ENCODE peak calls at places on chromosomes 12 and 14, in five cellular contexts. E is left kidney, O is memory B cell, G is bronchial epithelial cell, M is glutamatergic neuron. T is an unnamed sample.

GRCh38 chr14:56118611-56119181 is 485 bp downstream of the PELI2 start:
- DNase-seq in O (peak), G (no peak), E (no peak), M (no peak), T (no peak)

GRCh38 chr12:7068240-7068993 is 7.9 kb downstream of the C1S start:
- DNase-seq in E (no peak), O (no peak), M (no peak), G (peak), T (peak)

GRCh38 chr12:122869207-122869973 is 26.5 kb downstream of the VPS37B start:
- DNase-seq in E (no peak), G (no peak), O (no peak), M (no peak), T (no peak)

GRCh38 chr14:105207460-105207901 is 26.4 kb upstream of the NUDT14 start:
- DNase-seq in E (peak), M (peak), O (no peak), G (no peak), T (no peak)

GRCh38 chr14:72701610-72702009 is 192.3 kb downstream of the DPF3 start:
- DNase-seq in G (no peak), M (no peak), E (peak), O (no peak), T (no peak)

GRCh38 chr14:89621009-89621421 is 204.0 kb upstream of the FOXN3 start:
- DNase-seq in O (no peak), M (no peak), G (no peak), E (no peak), T (no peak)

GRCh38 chr12:62933871-62934798 is 815 bp downstream of the PPM1H start:
- DNase-seq in O (no peak), E (peak), G (no peak), M (peak), T (peak)

GRCh38 chr12:50604640-50604920 is 99.8 kb downstream of the DIP2B start:
- DNase-seq in E (no peak), G (no peak), O (no peak), M (no peak), T (no peak)

GRCh38 chr12:52636592-52637258 is 15.3 kb downstream of the KRT2 start:
- DNase-seq in G (no peak), M (no peak), E (no peak), O (no peak), T (no peak)

GRCh38 chr14:49774111-49774510 is 6.2 kb downstream of the KLHDC2 start:
- DNase-seq in M (no peak), E (peak), O (no peak), G (no peak), T (no peak)

GRCh38 chr14:104390941-104391901 is 188.3 kb upstream of the C14orf180 start:
- DNase-seq in O (no peak), M (peak), E (peak), G (no peak), T (no peak)

GRCh38 chr12:89566615-89567014 is 40.8 kb upstream of the POC1B start:
- DNase-seq in M (no peak), G (peak), O (no peak), E (peak), T (no peak)

GRCh38 chr14:67999290-67999689 is 179.7 kb downstream of the RAD51B start:
- DNase-seq in G (peak), M (no peak), E (no peak), O (no peak), T (peak)

GRCh38 chr12:91178801-91179200 is 3.8 kb downstream of the DCN start:
- DNase-seq in E (no peak), M (no peak), G (no peak), O (no peak), T (no peak)

GRCh38 chr12:66594688-66595087 is 84.2 kb downstream of the GRIP1 start:
- DNase-seq in O (no peak), E (no peak), M (no peak), G (peak), T (no peak)

GRCh38 chr14:71348394-71348793 is 441.1 kb downstream of the PCNX1 start:
- DNase-seq in O (no peak), M (no peak), E (no peak), G (no peak), T (no peak)

GRCh38 chr12:7905071-7905470 is 30.9 kb downstream of the SLC2A3 start:
- DNase-seq in M (no peak), O (no peak), E (peak), G (no peak), T (no peak)

T was measured in A172.